ENCODE peak calls at places on chromosomes 16 and 17, in nine cellular contexts. One of them, this sample, is unnamed.

GRCh38 chr16:51161440-51162195 is 10.5 kb upstream of the SALL1 start:
- DNase-seq in ELF-1: no peak
- DNase-seq in ACHN: no peak
- DNase-seq in GM13976: no peak
- DNase-seq in activated CD4-positive, alpha-beta T cell treated with anti-CD3 and anti-CD28 coated beads, Interleukin-2, amount 50 U/mL, for 48 hours: no peak
- DNase-seq in activated T-cell treated with anti-CD3 and anti-CD28 coated beads, Interleukin-2, amount 50 U/mL, for 4 hours: no peak
- DNase-seq in EH: peak
- DNase-seq in RCC 7860: no peak
- DNase-seq in GM12865: no peak
- DNase-seq in this sample: no peak

GRCh38 chr16:68995011-68995504 is 110.4 kb upstream of the HAS3 start:
- DNase-seq in ELF-1: peak
- DNase-seq in ACHN: peak
- DNase-seq in GM13976: no peak
- DNase-seq in activated CD4-positive, alpha-beta T cell treated with anti-CD3 and anti-CD28 coated beads, Interleukin-2, amount 50 U/mL, for 48 hours: no peak
- DNase-seq in activated T-cell treated with anti-CD3 and anti-CD28 coated beads, Interleukin-2, amount 50 U/mL, for 4 hours: no peak
- DNase-seq in EH: peak
- DNase-seq in RCC 7860: peak
- DNase-seq in GM12865: peak
- DNase-seq in this sample: no peak

GRCh38 chr16:3580271-3580670 is 3.1 kb upstream of the NLRC3 start:
- DNase-seq in ELF-1: no peak
- DNase-seq in ACHN: no peak
- DNase-seq in GM13976: no peak
- DNase-seq in activated CD4-positive, alpha-beta T cell treated with anti-CD3 and anti-CD28 coated beads, Interleukin-2, amount 50 U/mL, for 48 hours: no peak
- DNase-seq in activated T-cell treated with anti-CD3 and anti-CD28 coated beads, Interleukin-2, amount 50 U/mL, for 4 hours: no peak
- DNase-seq in EH: no peak
- DNase-seq in RCC 7860: no peak
- DNase-seq in GM12865: no peak
- DNase-seq in this sample: no peak

GRCh38 chr16:87318158-87318644 is 1.0 kb upstream of the C16orf95 start:
- DNase-seq in ELF-1: no peak
- DNase-seq in ACHN: peak
- DNase-seq in GM13976: no peak
- DNase-seq in activated CD4-positive, alpha-beta T cell treated with anti-CD3 and anti-CD28 coated beads, Interleukin-2, amount 50 U/mL, for 48 hours: no peak
- DNase-seq in activated T-cell treated with anti-CD3 and anti-CD28 coated beads, Interleukin-2, amount 50 U/mL, for 4 hours: no peak
- DNase-seq in EH: peak
- DNase-seq in RCC 7860: peak
- DNase-seq in GM12865: no peak
- DNase-seq in this sample: no peak

GRCh38 chr17:38507921-38508569 is 79.8 kb downstream of the ARHGAP23 start:
- DNase-seq in ELF-1: no peak
- DNase-seq in ACHN: no peak
- DNase-seq in GM13976: no peak
- DNase-seq in activated CD4-positive, alpha-beta T cell treated with anti-CD3 and anti-CD28 coated beads, Interleukin-2, amount 50 U/mL, for 48 hours: no peak
- DNase-seq in activated T-cell treated with anti-CD3 and anti-CD28 coated beads, Interleukin-2, amount 50 U/mL, for 4 hours: no peak
- DNase-seq in EH: no peak
- DNase-seq in RCC 7860: no peak
- DNase-seq in GM12865: no peak
- DNase-seq in this sample: no peak

GRCh38 chr17:49687878-49688491 is 10.1 kb upstream of the SPOP start:
- DNase-seq in ELF-1: no peak
- DNase-seq in ACHN: no peak
- DNase-seq in GM13976: no peak
- DNase-seq in activated CD4-positive, alpha-beta T cell treated with anti-CD3 and anti-CD28 coated beads, Interleukin-2, amount 50 U/mL, for 48 hours: peak
- DNase-seq in activated T-cell treated with anti-CD3 and anti-CD28 coated beads, Interleukin-2, amount 50 U/mL, for 4 hours: no peak
- DNase-seq in EH: peak
- DNase-seq in RCC 7860: no peak
- DNase-seq in GM12865: peak
- DNase-seq in this sample: no peak

GRCh38 chr17:48102700-48103378 is 1.6 kb upstream of the CBX1 start:
- DNase-seq in ELF-1: no peak
- DNase-seq in ACHN: no peak
- DNase-seq in GM13976: no peak
- DNase-seq in activated CD4-positive, alpha-beta T cell treated with anti-CD3 and anti-CD28 coated beads, Interleukin-2, amount 50 U/mL, for 48 hours: peak
- DNase-seq in activated T-cell treated with anti-CD3 and anti-CD28 coated beads, Interleukin-2, amount 50 U/mL, for 4 hours: no peak
- DNase-seq in EH: no peak
- DNase-seq in RCC 7860: no peak
- DNase-seq in GM12865: no peak
- DNase-seq in this sample: no peak

GRCh38 chr16:87765473-87765775 is 362 bp downstream of the KLHDC4 start:
- DNase-seq in ELF-1: no peak
- DNase-seq in ACHN: peak
- DNase-seq in GM13976: no peak
- DNase-seq in activated CD4-positive, alpha-beta T cell treated with anti-CD3 and anti-CD28 coated beads, Interleukin-2, amount 50 U/mL, for 48 hours: peak
- DNase-seq in activated T-cell treated with anti-CD3 and anti-CD28 coated beads, Interleukin-2, amount 50 U/mL, for 4 hours: peak
- DNase-seq in EH: peak
- DNase-seq in RCC 7860: no peak
- DNase-seq in GM12865: peak
- DNase-seq in this sample: no peak

GRCh38 chr16:63289834-63290460 is 1253.7 kb upstream of the CDH8 start:
- DNase-seq in ELF-1: peak
- DNase-seq in ACHN: peak
- DNase-seq in GM13976: peak
- DNase-seq in activated CD4-positive, alpha-beta T cell treated with anti-CD3 and anti-CD28 coated beads, Interleukin-2, amount 50 U/mL, for 48 hours: peak
- DNase-seq in activated T-cell treated with anti-CD3 and anti-CD28 coated beads, Interleukin-2, amount 50 U/mL, for 4 hours: no peak
- DNase-seq in EH: no peak
- DNase-seq in RCC 7860: peak
- DNase-seq in GM12865: peak
- DNase-seq in this sample: peak